ENCODE peak calls at places on chromosomes 16 and 17, in ten cellular contexts. One of them, this sample, is unnamed.
A peak's percentile ranks its signal among the peaks of the same experiment; 100 is the strongest.

GRCh38 chr17:29138991-29139682 is 41.1 kb downstream of the MYO18A start:
- DNase-seq in left colon: peak; percentile 62
- DNase-seq in HTR-8/SVneo: no peak
- DNase-seq in frontal cortex: no peak
- DNase-seq in IMR-90: no peak
- DNase-seq in HEK293T: no peak
- DNase-seq in activated T-cell treated with anti-CD3 and anti-CD28 coated beads, Interleukin-2, amount 50 U/mL, for 72 hours: peak; percentile 63
- DNase-seq in CD14-positive monocyte: no peak
- DNase-seq in activated CD8-positive, alpha-beta memory T cell treated with anti-CD3 and anti-CD28 coated beads for 4 hours: no peak
- DNase-seq in fibroblast of pulmonary artery: no peak
- DNase-seq in this sample: no peak

GRCh38 chr17:73309727-73310555 is 1.9 kb downstream of the CDC42EP4 start:
- DNase-seq in left colon: peak; percentile 70
- DNase-seq in HTR-8/SVneo: no peak
- DNase-seq in frontal cortex: no peak
- DNase-seq in IMR-90: no peak
- DNase-seq in HEK293T: no peak
- DNase-seq in activated T-cell treated with anti-CD3 and anti-CD28 coated beads, Interleukin-2, amount 50 U/mL, for 72 hours: no peak
- DNase-seq in CD14-positive monocyte: no peak
- DNase-seq in activated CD8-positive, alpha-beta memory T cell treated with anti-CD3 and anti-CD28 coated beads for 4 hours: no peak
- DNase-seq in fibroblast of pulmonary artery: no peak
- DNase-seq in this sample: peak; percentile 57

GRCh38 chr17:49554694-49555494 is 20.8 kb upstream of the NXPH3 start:
- DNase-seq in left colon: no peak
- DNase-seq in HTR-8/SVneo: no peak
- DNase-seq in frontal cortex: no peak
- DNase-seq in IMR-90: no peak
- DNase-seq in HEK293T: no peak
- DNase-seq in activated T-cell treated with anti-CD3 and anti-CD28 coated beads, Interleukin-2, amount 50 U/mL, for 72 hours: no peak
- DNase-seq in CD14-positive monocyte: no peak
- DNase-seq in activated CD8-positive, alpha-beta memory T cell treated with anti-CD3 and anti-CD28 coated beads for 4 hours: no peak
- DNase-seq in fibroblast of pulmonary artery: no peak
- DNase-seq in this sample: no peak

GRCh38 chr16:58114827-58115825 is 14.1 kb downstream of the CFAP20 start:
- DNase-seq in left colon: no peak
- DNase-seq in HTR-8/SVneo: no peak
- DNase-seq in frontal cortex: no peak
- DNase-seq in IMR-90: peak; percentile 89
- DNase-seq in HEK293T: no peak
- DNase-seq in activated T-cell treated with anti-CD3 and anti-CD28 coated beads, Interleukin-2, amount 50 U/mL, for 72 hours: no peak
- DNase-seq in CD14-positive monocyte: no peak
- DNase-seq in activated CD8-positive, alpha-beta memory T cell treated with anti-CD3 and anti-CD28 coated beads for 4 hours: no peak
- DNase-seq in fibroblast of pulmonary artery: peak; percentile 49
- DNase-seq in this sample: no peak

GRCh38 chr16:61936522-61936921 is 99.7 kb downstream of the CDH8 start:
- DNase-seq in left colon: no peak
- DNase-seq in HTR-8/SVneo: no peak
- DNase-seq in frontal cortex: no peak
- DNase-seq in IMR-90: no peak
- DNase-seq in HEK293T: no peak
- DNase-seq in activated T-cell treated with anti-CD3 and anti-CD28 coated beads, Interleukin-2, amount 50 U/mL, for 72 hours: no peak
- DNase-seq in CD14-positive monocyte: no peak
- DNase-seq in activated CD8-positive, alpha-beta memory T cell treated with anti-CD3 and anti-CD28 coated beads for 4 hours: no peak
- DNase-seq in fibroblast of pulmonary artery: no peak
- DNase-seq in this sample: no peak

GRCh38 chr16:76854234-76854633 is 336.8 kb upstream of the MON1B start:
- DNase-seq in left colon: no peak
- DNase-seq in HTR-8/SVneo: no peak
- DNase-seq in frontal cortex: no peak
- DNase-seq in IMR-90: no peak
- DNase-seq in HEK293T: no peak
- DNase-seq in activated T-cell treated with anti-CD3 and anti-CD28 coated beads, Interleukin-2, amount 50 U/mL, for 72 hours: no peak
- DNase-seq in CD14-positive monocyte: no peak
- DNase-seq in activated CD8-positive, alpha-beta memory T cell treated with anti-CD3 and anti-CD28 coated beads for 4 hours: no peak
- DNase-seq in fibroblast of pulmonary artery: peak; percentile 38
- DNase-seq in this sample: no peak

GRCh38 chr16:56337131-56337857 is 88.1 kb downstream of the AMFR start:
- DNase-seq in left colon: no peak
- DNase-seq in HTR-8/SVneo: no peak
- DNase-seq in frontal cortex: no peak
- DNase-seq in IMR-90: no peak
- DNase-seq in HEK293T: no peak
- DNase-seq in activated T-cell treated with anti-CD3 and anti-CD28 coated beads, Interleukin-2, amount 50 U/mL, for 72 hours: no peak
- DNase-seq in CD14-positive monocyte: no peak
- DNase-seq in activated CD8-positive, alpha-beta memory T cell treated with anti-CD3 and anti-CD28 coated beads for 4 hours: no peak
- DNase-seq in fibroblast of pulmonary artery: no peak
- DNase-seq in this sample: no peak

GRCh38 chr16:70738083-70738977 is 52.5 kb upstream of the MTSS2 start:
- DNase-seq in left colon: peak; percentile 49
- DNase-seq in HTR-8/SVneo: peak; percentile 68
- DNase-seq in frontal cortex: no peak
- DNase-seq in IMR-90: peak; percentile 93
- DNase-seq in HEK293T: peak; percentile 60
- DNase-seq in activated T-cell treated with anti-CD3 and anti-CD28 coated beads, Interleukin-2, amount 50 U/mL, for 72 hours: peak; percentile 68
- DNase-seq in CD14-positive monocyte: no peak
- DNase-seq in activated CD8-positive, alpha-beta memory T cell treated with anti-CD3 and anti-CD28 coated beads for 4 hours: no peak
- DNase-seq in fibroblast of pulmonary artery: peak; percentile 56
- DNase-seq in this sample: peak; percentile 75

GRCh38 chr16:20851601-20852000 is 45.3 kb downstream of the REXO5 start:
- DNase-seq in left colon: peak; percentile 26
- DNase-seq in HTR-8/SVneo: peak; percentile 47
- DNase-seq in frontal cortex: no peak
- DNase-seq in IMR-90: peak; percentile 92
- DNase-seq in HEK293T: no peak
- DNase-seq in activated T-cell treated with anti-CD3 and anti-CD28 coated beads, Interleukin-2, amount 50 U/mL, for 72 hours: no peak
- DNase-seq in CD14-positive monocyte: no peak
- DNase-seq in activated CD8-positive, alpha-beta memory T cell treated with anti-CD3 and anti-CD28 coated beads for 4 hours: no peak
- DNase-seq in fibroblast of pulmonary artery: peak; percentile 99
- DNase-seq in this sample: peak; percentile 93

GRCh38 chr16:3773663-3774062 is 56.3 kb upstream of the TRAP1 start:
- DNase-seq in left colon: no peak
- DNase-seq in HTR-8/SVneo: no peak
- DNase-seq in frontal cortex: no peak
- DNase-seq in IMR-90: no peak
- DNase-seq in HEK293T: no peak
- DNase-seq in activated T-cell treated with anti-CD3 and anti-CD28 coated beads, Interleukin-2, amount 50 U/mL, for 72 hours: no peak
- DNase-seq in CD14-positive monocyte: no peak
- DNase-seq in activated CD8-positive, alpha-beta memory T cell treated with anti-CD3 and anti-CD28 coated beads for 4 hours: no peak
- DNase-seq in fibroblast of pulmonary artery: no peak
- DNase-seq in this sample: no peak

GRCh38 chr17:83203472-83204221 is 124.2 kb downstream of the METRNL start:
- DNase-seq in left colon: peak; percentile 11
- DNase-seq in HTR-8/SVneo: no peak
- DNase-seq in frontal cortex: no peak
- DNase-seq in IMR-90: no peak
- DNase-seq in HEK293T: no peak
- DNase-seq in activated T-cell treated with anti-CD3 and anti-CD28 coated beads, Interleukin-2, amount 50 U/mL, for 72 hours: peak; percentile 3
- DNase-seq in CD14-positive monocyte: peak; percentile 47
- DNase-seq in activated CD8-positive, alpha-beta memory T cell treated with anti-CD3 and anti-CD28 coated beads for 4 hours: no peak
- DNase-seq in fibroblast of pulmonary artery: no peak
- DNase-seq in this sample: no peak

GRCh38 chr17:64217249-64217652 is 45.8 kb downstream of the TEX2 start:
- DNase-seq in left colon: peak; percentile 16
- DNase-seq in HTR-8/SVneo: no peak
- DNase-seq in frontal cortex: no peak
- DNase-seq in IMR-90: no peak
- DNase-seq in HEK293T: no peak
- DNase-seq in activated T-cell treated with anti-CD3 and anti-CD28 coated beads, Interleukin-2, amount 50 U/mL, for 72 hours: no peak
- DNase-seq in CD14-positive monocyte: no peak
- DNase-seq in activated CD8-positive, alpha-beta memory T cell treated with anti-CD3 and anti-CD28 coated beads for 4 hours: no peak
- DNase-seq in fibroblast of pulmonary artery: no peak
- DNase-seq in this sample: no peak

GRCh38 chr16:49460786-49461470 is 87.3 kb downstream of the C16orf78 start:
- DNase-seq in left colon: no peak
- DNase-seq in HTR-8/SVneo: no peak
- DNase-seq in frontal cortex: no peak
- DNase-seq in IMR-90: no peak
- DNase-seq in HEK293T: no peak
- DNase-seq in activated T-cell treated with anti-CD3 and anti-CD28 coated beads, Interleukin-2, amount 50 U/mL, for 72 hours: no peak
- DNase-seq in CD14-positive monocyte: no peak
- DNase-seq in activated CD8-positive, alpha-beta memory T cell treated with anti-CD3 and anti-CD28 coated beads for 4 hours: no peak
- DNase-seq in fibroblast of pulmonary artery: no peak
- DNase-seq in this sample: no peak

GRCh38 chr16:15946257-15947044 is 3.0 kb upstream of the ABCC1 start:
- DNase-seq in left colon: no peak
- DNase-seq in HTR-8/SVneo: peak; percentile 46
- DNase-seq in frontal cortex: no peak
- DNase-seq in IMR-90: peak; percentile 91
- DNase-seq in HEK293T: no peak
- DNase-seq in activated T-cell treated with anti-CD3 and anti-CD28 coated beads, Interleukin-2, amount 50 U/mL, for 72 hours: no peak
- DNase-seq in CD14-positive monocyte: no peak
- DNase-seq in activated CD8-positive, alpha-beta memory T cell treated with anti-CD3 and anti-CD28 coated beads for 4 hours: no peak
- DNase-seq in fibroblast of pulmonary artery: peak; percentile 82
- DNase-seq in this sample: peak; percentile 85

GRCh38 chr17:79830303-79830702 is 8.9 kb downstream of the CBX4 start:
- DNase-seq in left colon: no peak
- DNase-seq in HTR-8/SVneo: no peak
- DNase-seq in frontal cortex: no peak
- DNase-seq in IMR-90: no peak
- DNase-seq in HEK293T: no peak
- DNase-seq in activated T-cell treated with anti-CD3 and anti-CD28 coated beads, Interleukin-2, amount 50 U/mL, for 72 hours: no peak
- DNase-seq in CD14-positive monocyte: no peak
- DNase-seq in activated CD8-positive, alpha-beta memory T cell treated with anti-CD3 and anti-CD28 coated beads for 4 hours: no peak
- DNase-seq in fibroblast of pulmonary artery: no peak
- DNase-seq in this sample: no peak